ENCODE peak calls at places on chromosomes 3 and 15, in six cellular contexts. J is hepatocyte; S is suprapubic skin; L is CD8-positive, alpha-beta memory T cell; F is CD8-positive, alpha-beta T cell; D is colonic mucosa. M is an unnamed sample.

GRCh38 chr15:92907229-92907628 is 7.1 kb downstream of the CHD2 start:
- DNase-seq in L (no peak), S (no peak), F (no peak), J (no peak), D (no peak), M (no peak)

GRCh38 chr15:73851679-73852078 is 21.7 kb upstream of the TBC1D21 start:
- DNase-seq in F (peak; percentile 5), S (peak; percentile 28), D (peak; percentile 28), L (no peak), J (peak; percentile 86), M (no peak)

GRCh38 chr3:150408232-150409124 is at the start of gene TSC22D2:
- DNase-seq in J (peak; percentile 98), L (peak; percentile 91), F (peak; percentile 77), S (peak; percentile 97), D (peak; percentile 93), M (peak; percentile 78)

GRCh38 chr15:101641894-101642293 is 10.3 kb downstream of the TM2D3 start:
- DNase-seq in F (no peak), L (no peak), D (no peak), J (no peak), S (no peak), M (no peak)

GRCh38 chr3:173138031-173138430 is 3.0 kb downstream of the SPATA16 start:
- DNase-seq in J (no peak), F (no peak), S (no peak), L (no peak), D (no peak), M (no peak)

GRCh38 chr15:71748327-71748726 is 62.0 kb upstream of the NR2E3 start:
- DNase-seq in D (no peak), J (no peak), L (no peak), S (no peak), F (no peak), M (no peak)

GRCh38 chr15:74156678-74157411 is 16.7 kb upstream of the ISLR start:
- DNase-seq in S (no peak), F (no peak), D (no peak), L (no peak), J (no peak), M (no peak)

GRCh38 chr3:71103430-71103881 is 480.1 kb downstream of the FOXP1 start:
- DNase-seq in S (peak; percentile 73), L (no peak), D (peak; percentile 76), F (no peak), J (no peak), M (no peak)

GRCh38 chr15:40941528-40942336 is 11.5 kb upstream of the CHAC1 start:
- DNase-seq in S (peak; percentile 89), F (no peak), L (peak; percentile 57), D (peak; percentile 81), J (peak; percentile 92), M (no peak)

GRCh38 chr3:133468251-133468721 is 68.4 kb downstream of the BFSP2 start:
- DNase-seq in L (no peak), F (no peak), S (no peak), D (no peak), J (no peak), M (no peak)

GRCh38 chr3:12938258-12938711 is 96.9 kb upstream of the RPL32 start:
- DNase-seq in L (no peak), D (peak; percentile 22), F (no peak), S (no peak), J (peak; percentile 66), M (no peak)

GRCh38 chr3:146653978-146654377 is 48.8 kb upstream of the PLSCR5 start:
- DNase-seq in J (no peak), F (no peak), S (no peak), L (no peak), D (no peak), M (no peak)

GRCh38 chr3:147409143-147410121 is at the start of gene ZIC1:
- DNase-seq in L (no peak), D (no peak), F (no peak), J (no peak), S (no peak), M (no peak)

GRCh38 chr3:125045194-125045593 is 10.6 kb downstream of the HEG1 start:
- DNase-seq in S (no peak), L (no peak), D (no peak), J (no peak), F (no peak), M (no peak)

GRCh38 chr3:158768881-158769518 is 32.9 kb upstream of the MFSD1 start:
- DNase-seq in L (no peak), F (no peak), S (no peak), D (peak; percentile 29), J (peak; percentile 72), M (no peak)

GRCh38 chr3:66010348-66011097 is 28.2 kb downstream of the MAGI1 start:
- DNase-seq in F (no peak), S (no peak), D (no peak), L (no peak), J (no peak), M (no peak)

GRCh38 chr3:43001094-43001553 is 22.0 kb downstream of the GASK1A start:
- DNase-seq in F (no peak), J (peak; percentile 76), L (no peak), S (peak; percentile 86), D (peak; percentile 45), M (no peak)

GRCh38 chr3:45992820-45993219 is 2.8 kb downstream of the FYCO1 start:
- DNase-seq in D (no peak), F (no peak), S (no peak), L (no peak), J (no peak), M (no peak)

GRCh38 chr15:85407421-85408269 is 27.2 kb downstream of the AKAP13 start:
- DNase-seq in D (peak; percentile 34), F (no peak), S (no peak), J (peak; percentile 37), L (no peak), M (no peak)

GRCh38 chr15:41777421-41777973 is 3.2 kb downstream of the MAPKBP1 start:
- DNase-seq in D (no peak), L (no peak), J (no peak), F (no peak), S (no peak), M (no peak)

GRCh38 chr15:70323111-70323851 is 225.6 kb upstream of the TLE3 start:
- DNase-seq in D (no peak), F (no peak), S (peak; percentile 84), J (peak; percentile 54), L (no peak), M (no peak)

GRCh38 chr3:36025232-36025631 is 355.1 kb upstream of the STAC start:
- DNase-seq in S (no peak), J (no peak), D (no peak), L (no peak), F (no peak), M (no peak)

GRCh38 chr3:14562441-14562840 is 22.3 kb upstream of the GRIP2 start:
- DNase-seq in L (no peak), D (no peak), J (no peak), F (no peak), S (no peak), M (no peak)

GRCh38 chr15:100133001-100133400 is 208.8 kb downstream of the ADAMTS17 start:
- DNase-seq in F (no peak), D (no peak), S (no peak), J (no peak), L (no peak), M (no peak)

GRCh38 chr3:88005066-88005465 is 53.7 kb downstream of the CGGBP1 start:
- DNase-seq in J (no peak), S (no peak), L (no peak), F (no peak), D (no peak), M (no peak)

GRCh38 chr3:126350502-126351085 is 6.6 kb downstream of the KLF15 start:
- DNase-seq in L (no peak), S (peak; percentile 36), D (no peak), F (no peak), J (no peak), M (no peak)
- H3K4me1 ChIP-seq in L (no peaks in the 10 kb centered on the region), S (peaks cover 8% of the 10 kb centered on the region), D (no peaks in the 10 kb centered on the region), F (no peaks in the 10 kb centered on the region), J (peaks cover 8% of the 10 kb centered on the region), M (peaks cover 55% of the 10 kb centered on the region)

GRCh38 chr3:4492240-4493007 is 724 bp upstream of the ITPR1 start:
- DNase-seq in S (peak; percentile 63), J (peak; percentile 76), D (peak; percentile 56), L (peak; percentile 43), F (peak; percentile 16), M (no peak)

GRCh38 chr3:4494807-4495200 is 1.7 kb downstream of the ITPR1 start:
- DNase-seq in D (no peak), S (no peak), L (no peak), J (no peak), F (no peak), M (no peak)

GRCh38 chr3:4493931-4494806 is 1.0 kb downstream of the ITPR1 start:
- DNase-seq in J (peak; percentile 34), S (no peak), L (no peak), D (peak; percentile 30), F (no peak), M (no peak)

GRCh38 chr3:4493008-4493930 is at the start of gene ITPR1:
- DNase-seq in L (peak; percentile 95), S (peak; percentile 99), J (peak; percentile 99), D (peak; percentile 98), F (peak; percentile 97), M (peak; percentile 99)

GRCh38 chr3:4491873-4492239 is 1.3 kb upstream of the ITPR1 start:
- DNase-seq in S (no peak), J (no peak), L (no peak), F (no peak), D (no peak), M (no peak)
- H3K4me1 ChIP-seq in S (peaks cover 22% of the 10 kb centered on the region), J (peaks cover 7% of the 10 kb centered on the region), L (peaks cover 26% of the 10 kb centered on the region), F (peaks cover 24% of the 10 kb centered on the region), D (peaks cover 9% of the 10 kb centered on the region), M (peaks cover 49% of the 10 kb centered on the region)

DNA sequence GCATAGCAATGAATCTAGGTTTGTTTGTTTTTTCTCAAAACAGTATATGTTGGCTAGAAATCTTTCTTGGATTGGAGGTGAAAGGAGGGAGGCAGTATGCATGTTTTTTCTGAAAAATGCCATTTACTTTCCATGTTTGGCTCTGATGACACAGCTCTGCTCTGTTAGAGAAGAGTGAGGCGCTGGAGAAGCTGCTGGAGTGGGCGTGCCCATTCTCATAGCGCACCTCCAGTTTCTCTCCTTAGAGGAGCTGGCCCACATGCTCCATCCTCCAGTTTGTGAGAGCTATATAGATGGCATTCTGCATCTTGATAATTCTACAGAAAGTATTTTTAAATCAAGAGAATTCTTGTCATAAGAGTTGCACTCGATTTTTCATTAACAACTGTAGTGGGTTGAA is 423.4 kb upstream of the TPM1 start:
- DNase-seq in J (no peak), D (no peak), S (no peak), F (no peak), L (no peak), M (no peak)
- H3K4me1 ChIP-seq in J (peaks cover 22% of the 10 kb centered on the region), D (no peaks in the 10 kb centered on the region), S (peaks cover 2% of the 10 kb centered on the region), F (no peaks in the 10 kb centered on the region), L (no peaks in the 10 kb centered on the region), M (peaks cover 7% of the 10 kb centered on the region)

GRCh38 chr15:67835349-67836133 is 4.3 kb downstream of the RNU6-1 start:
- DNase-seq in L (no peak), F (no peak), S (peak; percentile 65), J (no peak), D (no peak), M (no peak)

GRCh38 chr15:67834593-67835348 is 5.1 kb downstream of the RNU6-1 start:
- DNase-seq in D (no peak), J (no peak), S (peak; percentile 70), F (no peak), L (no peak), M (no peak)

GRCh38 chr15:67833504-67834248 is 6.2 kb downstream of the RNU6-1 start:
- DNase-seq in S (peak; percentile 63), J (peak; percentile 69), D (peak; percentile 55), L (no peak), F (no peak), M (no peak)

GRCh38 chr15:67832965-67833503 is 6.8 kb downstream of the RNU6-1 start:
- DNase-seq in L (no peak), J (no peak), S (no peak), D (no peak), F (no peak), M (no peak)

GRCh38 chr15:67834249-67834592 is 5.6 kb downstream of the RNU6-1 start:
- DNase-seq in L (no peak), J (no peak), F (no peak), S (no peak), D (no peak), M (no peak)
- H3K4me1 ChIP-seq in L (peaks cover 46% of the 10 kb centered on the region), J (peaks cover 43% of the 10 kb centered on the region), F (peaks cover 47% of the 10 kb centered on the region), S (peaks cover 57% of the 10 kb centered on the region), D (peaks cover 26% of the 10 kb centered on the region), M (peaks cover 67% of the 10 kb centered on the region)

M was measured in esophagus squamous epithelium.